ENCODE peak calls at places on chromosome 10, in ten cellular contexts. D, C, X, J, L, U, H, W, I and N are unnamed samples.

GRCh38 chr10:43904831-43905230 is 256.1 kb upstream of the ZNF32 start:
- DNase-seq in C (no peak), D (no peak), H (no peak), L (no peak), J (no peak), X (no peak), U (no peak), W (no peak), I (no peak), N (no peak)

GRCh38 chr10:69232252-69232651 is 12.1 kb downstream of the HKDC1 start:
- DNase-seq in X (peak; percentile 35), H (no peak), I (no peak), J (no peak), U (peak; percentile 75), C (no peak), L (peak; percentile 69), D (no peak), W (no peak), N (no peak)

GRCh38 chr10:29946953-29947700 is 112.3 kb downstream of the JCAD start:
- DNase-seq in L (peak; percentile 92), U (no peak), J (peak; percentile 37), H (peak; percentile 14), D (no peak), W (peak; percentile 28), I (peak; percentile 88), C (peak; percentile 52), X (no peak), N (peak; percentile 70)

GRCh38 chr10:132628966-132629900 is 91.6 kb downstream of the INPP5A start:
- DNase-seq in H (no peak), U (no peak), I (peak; percentile 81), C (no peak), D (no peak), X (no peak), J (no peak), L (no peak), W (peak; percentile 61), N (peak; percentile 58)

GRCh38 chr10:58856508-58857240 is 319.8 kb upstream of the PHYHIPL start:
- DNase-seq in W (peak; percentile 44), L (peak; percentile 88), X (no peak), H (peak; percentile 55), J (peak; percentile 37), C (peak; percentile 19), U (peak; percentile 87), I (no peak), D (peak; percentile 68), N (peak; percentile 37)

GRCh38 chr10:82888809-82889455 is 1013.9 kb downstream of the NRG3 start:
- DNase-seq in X (no peak), D (peak; percentile 11), U (no peak), C (no peak), W (no peak), J (no peak), I (no peak), H (no peak), L (no peak), N (no peak)

GRCh38 chr10:71780161-71780560 is 6.8 kb upstream of the VSIR start:
- DNase-seq in H (no peak), D (no peak), U (no peak), L (no peak), J (no peak), X (no peak), C (no peak), I (no peak), W (no peak), N (no peak)

GRCh38 chr10:67782556-67782955 is 55.4 kb downstream of the DNAJC12 start:
- DNase-seq in I (no peak), D (no peak), C (no peak), U (no peak), W (no peak), J (no peak), L (no peak), X (no peak), H (no peak), N (no peak)

GRCh38 chr10:45404087-45404769 is 30.2 kb downstream of the ALOX5 start:
- DNase-seq in W (peak; percentile 53), X (no peak), D (no peak), C (no peak), U (no peak), H (no peak), L (no peak), I (peak; percentile 66), J (peak; percentile 33), N (no peak)

GRCh38 chr10:5497948-5498730 is 1.2 kb downstream of the CALML5 start:
- DNase-seq in D (no peak), U (no peak), I (peak; percentile 36), C (no peak), J (no peak), L (no peak), W (no peak), X (no peak), H (no peak), N (peak; percentile 38)

GRCh38 chr10:122245897-122246296 is 25.2 kb upstream of the BTBD16 start:
- DNase-seq in L (no peak), C (no peak), I (peak; percentile 25), W (no peak), U (no peak), D (no peak), J (no peak), H (no peak), X (no peak), N (no peak)

GRCh38 chr10:113499066-113499465 is 53.8 kb upstream of the HABP2 start:
- DNase-seq in U (no peak), D (no peak), I (no peak), X (no peak), J (no peak), H (no peak), W (no peak), C (no peak), L (no peak), N (no peak)

GRCh38 chr10:11573497-11573896 is 38.0 kb downstream of the USP6NL start:
- DNase-seq in C (no peak), L (peak; percentile 60), I (no peak), X (no peak), H (no peak), J (no peak), U (no peak), W (peak; percentile 21), D (peak; percentile 11), N (no peak)

GRCh38 chr10:75358835-75359421 is 42.6 kb downstream of the ZNF503 start:
- DNase-seq in L (peak; percentile 82), H (no peak), U (peak; percentile 55), X (no peak), I (no peak), C (no peak), D (no peak), W (no peak), J (no peak), N (peak; percentile 17)

GRCh38 chr10:92410501-92410900 is 119.5 kb downstream of the MARCHF5 start:
- DNase-seq in U (no peak), L (no peak), X (no peak), D (no peak), J (no peak), W (no peak), C (no peak), H (no peak), I (no peak), N (no peak)
- H3K9me3 ChIP-seq in U (no peaks in the 10 kb centered on the region), L (no peaks in the 10 kb centered on the region), X (no peaks in the 10 kb centered on the region), D (no peaks in the 10 kb centered on the region), J (no peaks in the 10 kb centered on the region), W (no peaks in the 10 kb centered on the region), C (no peaks in the 10 kb centered on the region), H (no peaks in the 10 kb centered on the region), I (no peaks in the 10 kb centered on the region), N (no peaks in the 10 kb centered on the region)

DNA sequence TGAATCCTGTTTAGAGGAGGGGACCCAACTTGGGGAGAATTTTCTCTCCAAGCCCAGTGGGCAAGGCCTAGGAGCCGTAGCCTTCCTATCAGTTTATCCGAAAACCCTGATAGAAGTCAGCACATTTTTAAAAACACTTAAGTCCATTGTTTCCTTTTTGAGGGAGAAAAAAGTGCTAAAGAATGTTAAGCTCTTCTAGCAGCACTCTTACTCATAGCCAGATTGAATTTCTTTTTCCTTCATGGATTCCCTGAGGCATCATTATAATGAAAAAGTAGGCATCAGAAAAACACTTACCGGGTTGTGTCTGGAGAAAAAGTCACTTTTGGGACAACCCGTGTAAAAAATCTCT is 635.5 kb upstream of the ANKRD30A start:
- DNase-seq in C (no peak), W (no peak), D (no peak), H (no peak), U (no peak), X (no peak), L (peak; percentile 64), J (no peak), I (no peak), N (no peak)
- H3K4me1 ChIP-seq in C (peaks cover 17% of the 10 kb centered on the region), W (no peaks in the 10 kb centered on the region), D (peaks cover 25% of the 10 kb centered on the region), H (no peaks in the 10 kb centered on the region), U (peaks cover 29% of the 10 kb centered on the region), X (no peaks in the 10 kb centered on the region), L (peaks cover 2% of the 10 kb centered on the region), J (peaks cover 33% of the 10 kb centered on the region), I (no peaks in the 10 kb centered on the region), N (no peaks in the 10 kb centered on the region)

DNA sequence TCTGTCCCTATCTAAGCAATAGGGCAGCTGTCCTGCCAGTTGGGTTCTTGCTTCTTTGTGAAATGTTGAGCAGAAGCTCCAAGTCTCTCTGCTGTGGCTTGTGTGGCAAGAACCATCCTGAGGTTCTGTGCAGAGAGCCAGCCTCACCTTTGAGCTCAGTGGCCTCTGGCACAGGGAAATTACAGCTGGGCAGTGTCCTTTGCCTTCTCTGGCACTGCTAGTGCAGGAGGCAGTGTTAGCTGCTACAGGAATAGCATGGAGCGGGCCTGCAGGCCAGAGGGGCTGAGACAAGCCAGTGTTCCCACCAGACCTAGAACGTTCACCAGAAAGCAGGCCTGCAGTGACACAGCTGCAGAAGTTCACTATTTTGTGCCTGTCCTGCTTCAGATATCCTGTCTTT is 1.8 kb downstream of the PRXL2A start:
- DNase-seq in W (no peak), D (no peak), J (no peak), X (peak; percentile 66), C (no peak), I (no peak), L (no peak), U (no peak), H (no peak), N (no peak)
- H3K4me3 ChIP-seq in W (no peak overlapping the region), D (no peak overlapping the region), J (no peak overlapping the region), X (peak overlapping the region; percentile 2), C (peak overlapping the region; percentile 91), I (peak overlapping the region; percentile 15), L (no peak overlapping the region), U (no peak overlapping the region), H (no peak overlapping the region), N (peak overlapping the region; percentile 95)

GRCh38 chr10:48382982-48383381 is 76.5 kb downstream of the MAPK8 start:
- DNase-seq in D (no peak), I (no peak), L (no peak), C (no peak), W (no peak), H (no peak), J (no peak), U (no peak), X (no peak), N (no peak)

GRCh38 chr10:48381971-48382370 is 75.5 kb downstream of the MAPK8 start:
- DNase-seq in X (no peak), U (no peak), L (no peak), C (no peak), I (no peak), W (no peak), D (no peak), H (no peak), J (no peak), N (no peak)

GRCh38 chr10:48383393-48383792 is 76.9 kb downstream of the MAPK8 start:
- DNase-seq in C (no peak), L (no peak), D (no peak), J (no peak), W (no peak), U (no peak), I (no peak), X (no peak), H (no peak), N (no peak)

GRCh38 chr10:48377751-48378585 is 71.5 kb downstream of the MAPK8 start:
- DNase-seq in W (no peak), C (no peak), J (no peak), D (no peak), H (no peak), X (no peak), I (no peak), L (no peak), U (no peak), N (no peak)

GRCh38 chr10:48378675-48379074 is 72.2 kb downstream of the MAPK8 start:
- DNase-seq in X (no peak), U (no peak), H (no peak), C (no peak), I (no peak), W (no peak), J (no peak), D (no peak), L (no peak), N (no peak)
- H3K9me3 ChIP-seq in X (peaks cover 7% of the 10 kb centered on the region), U (peaks cover 3% of the 10 kb centered on the region), H (no peaks in the 10 kb centered on the region), C (no peaks in the 10 kb centered on the region), I (no peaks in the 10 kb centered on the region), W (no peaks in the 10 kb centered on the region), J (peaks cover 23% of the 10 kb centered on the region), D (no peaks in the 10 kb centered on the region), L (no peaks in the 10 kb centered on the region), N (peaks cover 21% of the 10 kb centered on the region)